ENCODE peak calls at places on chromosomes 3 and 15, in nine cellular contexts. Q is astrocyte; A is LHCN-M2; G is GM04504; F is activated T-helper 1 cell treated with Interleukin-2 at 50 U/mL for 16 hours; E is ELR; P is T-helper 2 cell; J is NCI-H2029 treated with DMSO at 0.1 percent for 48 hours; I is activated naive CD4-positive, alpha-beta T cell treated with anti-CD3 and anti-CD28 coated beads for 36 hours. H is an unnamed sample.

GRCh38 chr15:34900748-34901147 is 68.8 kb downstream of the AQR start:
- DNase-seq in Q (no peak), A (peak), G (no peak), F (no peak), E (no peak), P (no peak), J (no peak), I (no peak), H (no peak)

GRCh38 chr15:99130765-99131440 is 26.0 kb downstream of the SYNM start:
- DNase-seq in Q (no peak), A (no peak), G (no peak), F (no peak), E (no peak), P (no peak), J (no peak), I (no peak), H (no peak)

GRCh38 chr3:101072299-101072698 is 79.1 kb upstream of the ABI3BP start:
- DNase-seq in Q (peak), A (peak), G (no peak), F (no peak), E (peak), P (no peak), J (no peak), I (no peak), H (peak)

GRCh38 chr3:133937756-133938601 is 42.3 kb upstream of the RAB6B start:
- DNase-seq in Q (peak), A (no peak), G (peak), F (no peak), E (no peak), P (no peak), J (no peak), I (no peak), H (no peak)

GRCh38 chr3:33642806-33643205 is 75.2 kb downstream of the CLASP2 start:
- DNase-seq in Q (no peak), A (no peak), G (no peak), F (no peak), E (no peak), P (peak), J (no peak), I (no peak), H (no peak)

GRCh38 chr3:14842277-14842676 is 23.5 kb downstream of the FGD5 start:
- DNase-seq in Q (no peak), A (no peak), G (no peak), F (no peak), E (no peak), P (no peak), J (no peak), I (no peak), H (no peak)

GRCh38 chr15:22788004-22788403 is 1.6 kb downstream of the NIPA1 start:
- DNase-seq in Q (no peak), A (no peak), G (no peak), F (no peak), E (no peak), P (no peak), J (no peak), I (no peak), H (no peak)

GRCh38 chr15:77266708-77267387 is 153.1 kb downstream of the PEAK1 start:
- DNase-seq in Q (peak), A (no peak), G (peak), F (no peak), E (peak), P (no peak), J (no peak), I (no peak), H (peak)

GRCh38 chr3:159416854-159417253 is 571.8 kb upstream of the IL12A start:
- DNase-seq in Q (peak), A (peak), G (no peak), F (no peak), E (no peak), P (no peak), J (no peak), I (no peak), H (no peak)

GRCh38 chr15:101068961-101069734 is 150.0 kb downstream of the LRRK1 start:
- DNase-seq in Q (peak), A (no peak), G (no peak), F (no peak), E (peak), P (no peak), J (no peak), I (no peak), H (peak)

GRCh38 chr3:11239796-11240195 is 32.4 kb upstream of the ATG7 start:
- DNase-seq in Q (no peak), A (no peak), G (no peak), F (no peak), E (no peak), P (no peak), J (no peak), I (no peak), H (no peak)

GRCh38 chr15:75327491-75327890 is 8.4 kb upstream of the COMMD4 start:
- DNase-seq in Q (no peak), A (no peak), G (no peak), F (no peak), E (no peak), P (no peak), J (no peak), I (no peak), H (no peak)

GRCh38 chr15:39171944-39172368 is 408.9 kb upstream of the THBS1 start:
- DNase-seq in Q (peak), A (peak), G (peak), F (no peak), E (peak), P (peak), J (peak), I (peak), H (peak)

GRCh38 chr3:187227658-187228258 is 30.5 kb downstream of the RTP1 start:
- DNase-seq in Q (peak), A (peak), G (peak), F (no peak), E (peak), P (no peak), J (no peak), I (no peak), H (peak)

GRCh38 chr3:15325228-15325627 is 7.2 kb downstream of the SH3BP5 start:
- DNase-seq in Q (peak), A (no peak), G (no peak), F (no peak), E (peak), P (no peak), J (no peak), I (no peak), H (no peak)

GRCh38 chr3:117622130-117622841 is 912.7 kb downstream of the TUSC7 start:
- DNase-seq in Q (peak), A (peak), G (peak), F (no peak), E (peak), P (no peak), J (no peak), I (no peak), H (peak)

GRCh38 chr3:59821274-59821673 is 771.4 kb upstream of the CFAP20DC start:
- DNase-seq in Q (no peak), A (peak), G (no peak), F (no peak), E (no peak), P (no peak), J (no peak), I (no peak), H (no peak)

GRCh38 chr15:74776851-74777768 is 4.8 kb upstream of the CSK start:
- DNase-seq in Q (no peak), A (no peak), G (no peak), F (peak), E (peak), P (peak), J (no peak), I (peak), H (no peak)

GRCh38 chr15:67843571-67844387 is 3.9 kb upstream of the RNU6-1 start:
- DNase-seq in Q (peak), A (no peak), G (no peak), F (no peak), E (no peak), P (no peak), J (no peak), I (no peak), H (no peak)

GRCh38 chr3:107241217-107241616 is 136.0 kb upstream of the CCDC54 start:
- DNase-seq in Q (no peak), A (peak), G (peak), F (no peak), E (peak), P (no peak), J (no peak), I (peak), H (peak)

GRCh38 chr3:146589899-146590508 is 15.1 kb downstream of the PLSCR5 start:
- DNase-seq in Q (peak), A (peak), G (peak), F (no peak), E (peak), P (peak), J (no peak), I (peak), H (peak)

GRCh38 chr15:94397377-94397776 is 166.0 kb downstream of the MCTP2 start:
- DNase-seq in Q (no peak), A (no peak), G (no peak), F (no peak), E (no peak), P (no peak), J (no peak), I (no peak), H (no peak)

GRCh38 chr3:186259612-186260383 is 102.2 kb downstream of the DGKG start:
- DNase-seq in Q (peak), A (peak), G (no peak), F (peak), E (peak), P (peak), J (no peak), I (peak), H (peak)

GRCh38 chr15:29398907-29399306 is 129.3 kb upstream of the NSMCE3 start:
- DNase-seq in Q (no peak), A (no peak), G (no peak), F (no peak), E (no peak), P (no peak), J (no peak), I (no peak), H (no peak)

GRCh38 chr3:70821602-70822001 is 509.2 kb upstream of the MDFIC2 start:
- DNase-seq in Q (peak), A (no peak), G (no peak), F (no peak), E (no peak), P (no peak), J (no peak), I (no peak), H (no peak)

GRCh38 chr3:96813820-96814580 is 394 bp upstream of the EPHA6 start:
- DNase-seq in Q (peak), A (peak), G (peak), F (no peak), E (peak), P (peak), J (no peak), I (peak), H (peak)

GRCh38 chr15:61084944-61085367 is 144.1 kb downstream of the RORA start:
- DNase-seq in Q (no peak), A (peak), G (no peak), F (no peak), E (no peak), P (no peak), J (no peak), I (no peak), H (no peak)

GRCh38 chr3:132255041-132255745 is 62.0 kb upstream of the ACP3 start:
- DNase-seq in Q (peak), A (peak), G (peak), F (no peak), E (peak), P (no peak), J (no peak), I (no peak), H (peak)